ENCODE peak calls at places on chromosome 4, in nine cellular contexts. B is fibroblast of lung, T is HFF-Myc, A is omental fat pad, V is type B pancreatic cell, Y is GM12878, C is fibroblast of the aortic adventitia, P is heart left ventricle, O is left ventricle myocardium inferior. R is an unnamed sample.

GRCh38 chr4:143359794-143360193 is 23.1 kb downstream of the GAB1 start:
- DNase-seq in B (no peak), T (no peak), A (no peak), V (no peak), Y (no peak), C (no peak), P (no peak), O (no peak), R (no peak)

GRCh38 chr4:178306565-178306964 is 864.3 kb upstream of the AGA start:
- DNase-seq in B (peak; percentile 73), T (no peak), A (no peak), V (no peak), Y (no peak), C (no peak), P (no peak), O (no peak), R (no peak)

GRCh38 chr4:576245-576821 is at the start of gene TMEM271:
- DNase-seq in B (no peak), T (no peak), A (no peak), V (no peak), Y (no peak), C (no peak), P (no peak), O (no peak), R (peak; percentile 55)

GRCh38 chr4:149063007-149063406 is 620.8 kb upstream of the NR3C2 start:
- DNase-seq in B (no peak), T (no peak), A (no peak), V (no peak), Y (no peak), C (no peak), P (no peak), O (no peak), R (no peak)

GRCh38 chr4:118732591-118733330 is 47.6 kb downstream of the METTL14 start:
- DNase-seq in B (peak; percentile 65), T (no peak), A (no peak), V (no peak), Y (no peak), C (peak; percentile 76), P (no peak), O (no peak), R (no peak)

GRCh38 chr4:87920478-87920877 is 55.0 kb upstream of the SPP1 start:
- DNase-seq in B (no peak), T (no peak), A (no peak), V (no peak), Y (no peak), C (no peak), P (no peak), O (no peak), R (no peak)

GRCh38 chr4:181504846-181505374 is 738.3 kb upstream of the TENM3 start:
- DNase-seq in B (no peak), T (no peak), A (no peak), V (no peak), Y (no peak), C (no peak), P (no peak), O (no peak), R (no peak)

GRCh38 chr4:139440971-139441370 is 12.9 kb upstream of the RAB33B start:
- DNase-seq in B (no peak), T (no peak), A (no peak), V (no peak), Y (no peak), C (no peak), P (no peak), O (no peak), R (no peak)

GRCh38 chr4:173522160-173522873 is 7.7 kb downstream of the HAND2 start:
- DNase-seq in B (peak; percentile 90), T (peak; percentile 45), A (peak; percentile 59), V (peak; percentile 86), Y (no peak), C (peak; percentile 96), P (peak; percentile 94), O (peak; percentile 91), R (peak; percentile 80)

GRCh38 chr4:44257461-44257860 is 191.1 kb downstream of the KCTD8 start:
- DNase-seq in B (no peak), T (no peak), A (no peak), V (no peak), Y (no peak), C (no peak), P (no peak), O (no peak), R (no peak)

GRCh38 chr4:21802406-21802805 is 146.2 kb downstream of the KCNIP4 start:
- DNase-seq in B (no peak), T (no peak), A (no peak), V (no peak), Y (no peak), C (peak; percentile 72), P (no peak), O (no peak), R (no peak)

GRCh38 chr4:45636175-45636574 is 487.7 kb downstream of the GABRG1 start:
- DNase-seq in B (no peak), T (no peak), A (no peak), V (no peak), Y (no peak), C (no peak), P (no peak), O (no peak), R (no peak)

GRCh38 chr4:106238819-106239420 is 77.1 kb downstream of the TBCK start:
- DNase-seq in B (peak; percentile 39), T (peak; percentile 21), A (no peak), V (no peak), Y (no peak), C (peak; percentile 52), P (no peak), O (no peak), R (no peak)

GRCh38 chr4:177596035-177596434 is 153.8 kb upstream of the AGA start:
- DNase-seq in B (peak; percentile 74), T (peak; percentile 39), A (no peak), V (no peak), Y (no peak), C (peak; percentile 42), P (peak; percentile 26), O (no peak), R (no peak)

GRCh38 chr4:43835869-43836268 is 612.7 kb downstream of the KCTD8 start:
- DNase-seq in B (no peak), T (no peak), A (no peak), V (no peak), Y (no peak), C (no peak), P (no peak), O (no peak), R (no peak)

GRCh38 chr4:1058997-1059665 is 47.7 kb downstream of the FGFRL1 start:
- DNase-seq in B (no peak), T (no peak), A (no peak), V (no peak), Y (no peak), C (no peak), P (no peak), O (no peak), R (no peak)

GRCh38 chr4:65450899-65451298 is 219.4 kb downstream of the EPHA5 start:
- DNase-seq in B (no peak), T (no peak), A (no peak), V (no peak), Y (no peak), C (no peak), P (no peak), O (no peak), R (no peak)

GRCh38 chr4:70629469-70630090 is 1.0 kb downstream of the ENAM start:
- DNase-seq in B (no peak), T (no peak), A (no peak), V (no peak), Y (no peak), C (no peak), P (no peak), O (no peak), R (no peak)

GRCh38 chr4:15375707-15376106 is 52.1 kb upstream of the C1QTNF7 start:
- DNase-seq in B (peak; percentile 31), T (no peak), A (no peak), V (no peak), Y (no peak), C (no peak), P (no peak), O (no peak), R (no peak)

GRCh38 chr4:73308286-73308685 is 49.7 kb upstream of the ANKRD17 start:
- DNase-seq in B (peak; percentile 51), T (no peak), A (no peak), V (no peak), Y (no peak), C (peak; percentile 55), P (no peak), O (no peak), R (no peak)
- TF ChIP-seq CTCF in B (peak; percentile 46), T (peak; percentile 29), A (no peak), V (peak; percentile 29), Y (peak; percentile 29), C (peak; percentile 59), P (no peak), O (no peak), R (peak; percentile 39)

GRCh38 chr4:38898245-38898644 is 30.6 kb downstream of the FAM114A1 start:
- DNase-seq in B (no peak), T (no peak), A (no peak), V (no peak), Y (no peak), C (no peak), P (no peak), O (no peak), R (no peak)

GRCh38 chr4:38905657-38906398 is 38.2 kb downstream of the FAM114A1 start:
- DNase-seq in B (no peak), T (no peak), A (no peak), V (no peak), Y (no peak), C (no peak), P (no peak), O (no peak), R (no peak)

GRCh38 chr4:38904090-38904666 is 36.6 kb downstream of the FAM114A1 start:
- DNase-seq in B (no peak), T (no peak), A (no peak), V (no peak), Y (no peak), C (no peak), P (no peak), O (no peak), R (no peak)

GRCh38 chr4:38902221-38902620 is 34.6 kb downstream of the FAM114A1 start:
- DNase-seq in B (no peak), T (no peak), A (no peak), V (no peak), Y (no peak), C (no peak), P (no peak), O (no peak), R (no peak)

GRCh38 chr4:38902695-38903094 is 35.1 kb downstream of the FAM114A1 start:
- DNase-seq in B (peak; percentile 43), T (no peak), A (no peak), V (no peak), Y (no peak), C (peak; percentile 39), P (no peak), O (no peak), R (no peak)
- TF ChIP-seq CTCF in B (no peak), T (no peak), A (no peak), V (peak; percentile 71), Y (no peak), C (peak; percentile 3), P (peak; percentile 32), O (peak; percentile 51), R (peak; percentile 64)

GRCh38 chr4:94680131-94680862 is 77.5 kb upstream of the BMPR1B start:
- DNase-seq in B (no peak), T (no peak), A (no peak), V (no peak), Y (no peak), C (peak; percentile 16), P (no peak), O (no peak), R (no peak)
- TF ChIP-seq CTCF in B (no peak), T (no peak), A (no peak), V (no peak), Y (no peak), C (no peak), P (no peak), O (no peak), R (no peak)

GRCh38 chr4:185142911-185143595 is at the start of gene SLC25A4:
- DNase-seq in B (peak; percentile 71), T (no peak), A (peak; percentile 62), V (peak; percentile 92), Y (peak; percentile 50), C (peak; percentile 53), P (peak; percentile 95), O (peak; percentile 91), R (peak; percentile 65)
- TF ChIP-seq CTCF in B (no peak), T (peak; percentile 37), A (no peak), V (peak; percentile 72), Y (peak; percentile 58), C (peak; percentile 28), P (peak; percentile 50), O (peak; percentile 69), R (peak; percentile 22)

R was measured in D721Med.